ENCODE peak calls at places on chromosomes 3 and 15, in six cellular contexts. U is neuronal stem cell; M is CD8-positive, alpha-beta memory T cell; J is spleen; R is mucosa of descending colon; K is A549. H is an unnamed sample.

GRCh38 chr15:75723847-75724660 is 11.4 kb upstream of the CSPG4 start:
- DNase-seq in U (no peak), M (no peak), J (peak; percentile 80), R (peak; percentile 88), K (peak; percentile 86), H (peak; percentile 43)

GRCh38 chr3:13104511-13104910 is 31.3 kb upstream of the IQSEC1 start:
- DNase-seq in U (no peak), M (no peak), J (peak; percentile 64), R (peak; percentile 30), K (no peak), H (no peak)

GRCh38 chr15:57881972-57882371 is 175.5 kb downstream of the POLR2M start:
- DNase-seq in U (no peak), M (no peak), J (no peak), R (no peak), K (no peak), H (no peak)

GRCh38 chr3:179181993-179182551 is 33.9 kb downstream of the PIK3CA start:
- DNase-seq in U (no peak), M (no peak), J (no peak), R (no peak), K (no peak), H (peak; percentile 49)

GRCh38 chr3:122642935-122643334 is 37.7 kb upstream of the PARP14 start:
- DNase-seq in U (no peak), M (no peak), J (no peak), R (no peak), K (no peak), H (no peak)

GRCh38 chr3:146314871-146315270 is 64.0 kb upstream of the PLSCR4 start:
- DNase-seq in U (no peak), M (no peak), J (no peak), R (no peak), K (no peak), H (no peak)

GRCh38 chr3:151228291-151229125 is 25.5 kb upstream of the GPR171 start:
- DNase-seq in U (no peak), M (no peak), J (no peak), R (no peak), K (peak; percentile 33), H (no peak)

GRCh38 chr15:28960979-28961378 is 75.2 kb downstream of the APBA2 start:
- DNase-seq in U (no peak), M (no peak), J (peak; percentile 3), R (no peak), K (peak; percentile 89), H (no peak)

GRCh38 chr3:138078901-138079344 is 36.5 kb downstream of the DZIP1L start:
- DNase-seq in U (no peak), M (no peak), J (no peak), R (no peak), K (peak; percentile 82), H (no peak)

GRCh38 chr3:70248856-70249255 is 63.6 kb downstream of the MDFIC2 start:
- DNase-seq in U (no peak), M (no peak), J (no peak), R (no peak), K (no peak), H (no peak)

GRCh38 chr15:54304321-54304720 is 326.1 kb downstream of the UNC13C start:
- DNase-seq in U (no peak), M (no peak), J (no peak), R (no peak), K (no peak), H (no peak)

GRCh38 chr3:129118745-129119144 is 2.9 kb downstream of the RAB43 start:
- DNase-seq in U (no peak), M (peak; percentile 79), J (no peak), R (no peak), K (no peak), H (no peak)

GRCh38 chr3:72144773-72145505 is 360.0 kb upstream of the PROK2 start:
- DNase-seq in U (no peak), M (no peak), J (peak; percentile 82), R (no peak), K (no peak), H (no peak)

GRCh38 chr15:63287109-63287508 is 9.7 kb downstream of the APH1B start:
- DNase-seq in U (no peak), M (no peak), J (no peak), R (no peak), K (no peak), H (no peak)

GRCh38 chr3:71708478-71709098 is 16.6 kb downstream of the EIF4E3 start:
- DNase-seq in U (no peak), M (no peak), J (no peak), R (no peak), K (no peak), H (no peak)

GRCh38 chr3:142916611-142917010 is 27.7 kb upstream of the PCOLCE2 start:
- DNase-seq in U (no peak), M (no peak), J (no peak), R (no peak), K (no peak), H (no peak)

GRCh38 chr15:71114887-71115566 is at the start of gene THSD4:
- DNase-seq in U (peak; percentile 77), M (peak; percentile 21), J (peak; percentile 83), R (peak; percentile 75), K (peak; percentile 93), H (peak; percentile 94)

GRCh38 chr3:14440531-14441239 is 38.3 kb downstream of the SLC6A6 start:
- DNase-seq in U (peak; percentile 74), M (no peak), J (no peak), R (peak; percentile 47), K (peak; percentile 46), H (peak; percentile 42)

GRCh38 chr15:28106294-28107110 is 7.4 kb upstream of the OCA2 start:
- DNase-seq in U (no peak), M (peak; percentile 26), J (peak; percentile 81), R (no peak), K (peak; percentile 14), H (no peak)

GRCh38 chr3:24128195-24129005 is 183.3 kb downstream of the NR1D2 start:
- DNase-seq in U (no peak), M (no peak), J (no peak), R (no peak), K (peak; percentile 16), H (no peak)

GRCh38 chr3:42608586-42608985 is 8.1 kb downstream of the NKTR start:
- DNase-seq in U (no peak), M (no peak), J (no peak), R (no peak), K (no peak), H (no peak)

GRCh38 chr3:44899683-44900367 is 25.4 kb downstream of the TGM4 start:
- DNase-seq in U (no peak), M (no peak), J (no peak), R (no peak), K (no peak), H (no peak)

GRCh38 chr15:25711691-25712090 is 151.4 kb downstream of the ATP10A start:
- DNase-seq in U (no peak), M (no peak), J (peak; percentile 40), R (no peak), K (no peak), H (no peak)

GRCh38 chr15:74451861-74452835 is 8.8 kb downstream of the UBL7 start:
- DNase-seq in U (no peak), M (no peak), J (no peak), R (no peak), K (no peak), H (no peak)

GRCh38 chr3:94626599-94626998 is 563.7 kb downstream of the NSUN3 start:
- DNase-seq in U (peak; percentile 1), M (no peak), J (no peak), R (no peak), K (no peak), H (no peak)

DNA sequence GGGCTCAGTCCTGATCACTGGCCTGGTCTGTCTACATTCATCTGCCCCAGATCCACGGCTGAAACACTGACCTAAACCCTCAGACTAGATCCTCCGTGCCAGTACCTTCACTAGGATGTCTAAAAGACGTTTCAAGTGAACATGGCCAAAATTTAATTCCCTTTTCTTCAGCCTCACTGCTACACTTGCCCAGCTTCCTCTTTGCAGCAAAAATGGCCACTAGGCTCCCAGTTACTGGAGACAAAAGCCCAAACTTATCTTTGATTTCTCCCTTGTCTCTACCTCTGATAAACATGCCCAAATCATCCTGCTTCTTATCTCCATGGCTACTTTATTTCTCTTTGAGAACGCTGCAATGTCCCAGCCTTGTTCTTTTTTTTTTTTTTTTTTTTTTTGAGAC is 1.6 kb downstream of the RASSF1 start:
- DNase-seq in U (no peak), M (no peak), J (no peak), R (no peak), K (no peak), H (no peak)
- H3K4me3 ChIP-seq in U (no peak overlapping the region), M (peak overlapping the region; percentile 73), J (peak overlapping the region; percentile 55), R (no peak overlapping the region), K (no peak overlapping the region), H (no peak overlapping the region)

DNA sequence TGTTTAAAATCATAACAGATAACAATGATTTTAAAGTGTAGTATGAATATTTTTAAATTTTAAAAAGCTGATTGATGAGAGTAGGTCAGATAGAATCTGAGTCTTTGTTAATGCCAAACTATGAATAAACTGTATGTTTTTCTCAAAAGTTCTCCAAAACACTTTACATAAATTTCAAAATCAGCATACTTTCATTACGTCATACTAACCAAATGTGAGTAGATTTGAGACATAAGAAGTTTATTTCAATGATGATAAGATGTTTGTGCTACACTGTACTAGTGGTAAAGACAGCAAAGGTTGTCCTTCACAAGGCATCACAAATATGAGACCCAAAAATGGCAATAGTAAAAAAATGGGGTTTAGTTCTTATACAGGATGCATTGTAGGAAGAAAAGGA is 1342.9 kb downstream of the SI start:
- DNase-seq in U (no peak), M (no peak), J (no peak), R (no peak), K (no peak), H (no peak)
- H3K4me1 ChIP-seq in U (no peaks in the 10 kb centered on the region), M (no peaks in the 10 kb centered on the region), J (no peaks in the 10 kb centered on the region), R (no peaks in the 10 kb centered on the region), K (no peaks in the 10 kb centered on the region), H (no peaks in the 10 kb centered on the region)

GRCh38 chr3:183924543-183924942 is 39.9 kb upstream of the PARL start:
- DNase-seq in U (no peak), M (no peak), J (no peak), R (no peak), K (no peak), H (no peak)

GRCh38 chr3:183930069-183930468 is 45.4 kb upstream of the PARL start:
- DNase-seq in U (no peak), M (no peak), J (no peak), R (peak; percentile 86), K (no peak), H (no peak)

GRCh38 chr3:183931881-183932280 is 47.2 kb upstream of the PARL start:
- DNase-seq in U (no peak), M (no peak), J (no peak), R (no peak), K (no peak), H (no peak)

GRCh38 chr3:183924956-183925355 is 40.3 kb upstream of the PARL start:
- DNase-seq in U (no peak), M (no peak), J (no peak), R (no peak), K (peak; percentile 59), H (no peak)

DNA sequence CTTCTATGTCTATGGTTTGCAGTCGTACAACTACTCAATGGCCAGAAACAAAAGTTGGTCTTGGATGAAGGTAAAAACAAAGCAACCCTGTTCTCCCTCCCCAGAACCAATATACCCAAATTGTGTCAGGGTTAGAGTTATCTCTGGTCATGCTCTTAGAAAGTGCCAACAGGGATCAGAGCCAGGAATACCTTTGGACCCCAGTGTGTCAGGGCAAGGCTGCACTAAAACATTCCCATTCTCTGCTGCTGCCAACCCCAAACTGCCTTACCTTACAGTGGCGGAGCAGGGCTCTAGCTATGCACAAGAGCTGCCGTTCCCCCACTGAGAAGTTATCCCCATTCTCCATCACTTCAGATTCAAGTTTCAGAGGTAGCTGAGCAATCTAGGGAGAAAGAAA is 42.4 kb upstream of the PARL start:
- DNase-seq in U (no peak), M (no peak), J (no peak), R (no peak), K (no peak), H (no peak)
- H3K4me3 ChIP-seq in U (no peak overlapping the region), M (no peak overlapping the region), J (no peak overlapping the region), R (no peak overlapping the region), K (no peak overlapping the region), H (no peak overlapping the region)

GRCh38 chr3:57982561-57983243 is 25.5 kb upstream of the FLNB start:
- DNase-seq in U (no peak), M (no peak), J (no peak), R (no peak), K (no peak), H (no peak)
- H3K4me1 ChIP-seq in U (no peaks in the 10 kb centered on the region), M (peaks cover 12% of the 10 kb centered on the region), J (peaks cover 51% of the 10 kb centered on the region), R (peaks cover 38% of the 10 kb centered on the region), K (peaks cover 68% of the 10 kb centered on the region), H (no peaks in the 10 kb centered on the region)